ENCODE peak calls at places on chromosomes 16 and 17, in seven cellular contexts. F, L, Q, Y, I, E and U are unnamed samples.

GRCh38 chr17:7922499-7923289 is 6.6 kb upstream of the RNF227 start:
- DNase-seq in F (no peak), L (peak; percentile 90), Q (peak; percentile 69), Y (peak; percentile 87), I (peak; percentile 24), E (peak; percentile 85), U (peak; percentile 77)

GRCh38 chr17:4136373-4136772 is 6.5 kb downstream of the ZZEF1 start:
- DNase-seq in F (no peak), L (peak; percentile 44), Q (no peak), Y (peak; percentile 84), I (no peak), E (no peak), U (no peak)

GRCh38 chr16:1989826-1990335 is at the start of gene SYNGR3:
- DNase-seq in F (no peak), L (no peak), Q (no peak), Y (no peak), I (no peak), E (no peak), U (no peak)

GRCh38 chr16:54287758-54288591 is 1.4 kb upstream of the IRX3 start:
- DNase-seq in F (no peak), L (no peak), Q (no peak), Y (peak; percentile 47), I (no peak), E (no peak), U (no peak)

GRCh38 chr17:48544356-48545021 is 420 bp downstream of the HOXB2 start:
- DNase-seq in F (no peak), L (peak; percentile 29), Q (no peak), Y (peak; percentile 82), I (no peak), E (peak; percentile 98), U (peak; percentile 13)

GRCh38 chr16:86545927-86546637 is 9.0 kb downstream of the MTHFSD start:
- DNase-seq in F (no peak), L (no peak), Q (no peak), Y (no peak), I (no peak), E (no peak), U (no peak)

GRCh38 chr17:35433075-35433894 is 985 bp upstream of the SLFN12 start:
- DNase-seq in F (peak; percentile 99), L (peak; percentile 80), Q (peak; percentile 2), Y (peak; percentile 91), I (no peak), E (peak; percentile 99), U (peak; percentile 71)

GRCh38 chr17:39536468-39536867 is 71.3 kb downstream of the NEUROD2 start:
- DNase-seq in F (no peak), L (no peak), Q (no peak), Y (no peak), I (no peak), E (no peak), U (no peak)

GRCh38 chr17:39175695-39176093 is 9.7 kb upstream of the ARL5C start:
- DNase-seq in F (no peak), L (no peak), Q (no peak), Y (no peak), I (no peak), E (no peak), U (no peak)

GRCh38 chr17:7676533-7676932 is 10.8 kb downstream of the TP53 start:
- DNase-seq in F (no peak), L (no peak), Q (no peak), Y (no peak), I (no peak), E (no peak), U (no peak)

GRCh38 chr17:7465481-7466275 is 13.8 kb downstream of the ZBTB4 start:
- DNase-seq in F (no peak), L (no peak), Q (no peak), Y (peak; percentile 53), I (no peak), E (no peak), U (no peak)

GRCh38 chr17:79252886-79253285 is 178.3 kb downstream of the ENGASE start:
- DNase-seq in F (no peak), L (no peak), Q (no peak), Y (no peak), I (no peak), E (no peak), U (no peak)

GRCh38 chr17:8072727-8073461 is 14.6 kb downstream of the ALOX12B start:
- DNase-seq in F (no peak), L (no peak), Q (no peak), Y (no peak), I (no peak), E (no peak), U (peak; percentile 48)

GRCh38 chr17:41140360-41141132 is at the start of gene KRTAP4-6:
- DNase-seq in F (peak; percentile 76), L (no peak), Q (no peak), Y (no peak), I (no peak), E (no peak), U (no peak)